ENCODE peak calls at places on chromosomes 4 and X, in five cellular contexts. G is GM23248, Y is neural progenitor cell, M is HCT116, P is MM.1S. Z is an unnamed sample.

GRCh38 chrX:49675075-49675719 is 20.6 kb downstream of the PAGE1 start:
- DNase-seq in Y (no peak), M (no peak), P (no peak), G (no peak), Z (no peak)

GRCh38 chrX:134908235-134908834 is 82.5 kb upstream of the SMIM10 start:
- DNase-seq in G (peak; percentile 54), Y (no peak), P (no peak), M (no peak), Z (peak; percentile 37)

GRCh38 chr4:150962245-150962644 is 52.8 kb downstream of the LRBA start:
- DNase-seq in G (peak; percentile 9), P (peak; percentile 74), Y (no peak), M (no peak), Z (no peak)

GRCh38 chr4:72918362-72918761 is 151.2 kb downstream of the COX18 start:
- DNase-seq in M (no peak), P (no peak), Y (no peak), G (no peak), Z (no peak)

GRCh38 chrX:123959281-123960063 is 2.0 kb upstream of the STAG2 start:
- DNase-seq in G (peak; percentile 61), P (peak; percentile 15), Y (peak; percentile 39), M (no peak), Z (peak; percentile 43)

GRCh38 chrX:138748480-138748879 is 37.0 kb upstream of the FGF13 start:
- DNase-seq in P (peak; percentile 32), M (no peak), G (peak; percentile 39), Y (peak; percentile 17), Z (peak; percentile 50)

GRCh38 chr4:142091085-142091513 is 454.7 kb downstream of the IL15 start:
- DNase-seq in M (no peak), P (no peak), Y (no peak), G (peak; percentile 98), Z (peak; percentile 79)

GRCh38 chr4:78219825-78220224 is 162.7 kb downstream of the FRAS1 start:
- DNase-seq in M (no peak), Y (no peak), P (no peak), G (no peak), Z (no peak)

GRCh38 chr4:120753854-120754253 is 168.7 kb downstream of the PRDM5 start:
- DNase-seq in G (no peak), Y (peak; percentile 63), M (no peak), P (no peak), Z (no peak)

GRCh38 chr4:8550691-8551090 is 29.5 kb upstream of the GPR78 start:
- DNase-seq in Y (no peak), M (no peak), P (no peak), G (no peak), Z (no peak)

GRCh38 chr4:17811078-17811603 is 362 bp downstream of the NCAPG start:
- DNase-seq in P (peak; percentile 33), M (no peak), G (peak; percentile 75), Y (no peak), Z (no peak)

GRCh38 chr4:156547439-156547838 is 424.2 kb downstream of the PDGFC start:
- DNase-seq in G (peak; percentile 93), M (no peak), Y (no peak), P (no peak), Z (peak; percentile 72)

GRCh38 chrX:6151971-6152370 is 76.7 kb downstream of the NLGN4X start:
- DNase-seq in P (no peak), G (no peak), M (no peak), Y (no peak), Z (no peak)

GRCh38 chrX:143296521-143296920 is 220.8 kb downstream of the SPANXN3 start:
- DNase-seq in Y (peak; percentile 66), P (no peak), M (no peak), G (no peak), Z (no peak)

GRCh38 chrX:2430265-2430825 is 70.4 kb downstream of the DHRSX start:
- DNase-seq in Y (no peak), P (no peak), M (no peak), G (no peak), Z (peak; percentile 21)

GRCh38 chr4:87491436-87491835 is 37.7 kb downstream of the SPARCL1 start:
- DNase-seq in P (no peak), Y (no peak), G (no peak), M (no peak), Z (no peak)

GRCh38 chrX:47796433-47796906 is 40.2 kb upstream of the ZNF81 start:
- DNase-seq in G (peak; percentile 72), M (no peak), P (no peak), Y (no peak), Z (peak; percentile 67)

GRCh38 chr4:107098403-107098802 is 62.3 kb upstream of the DKK2 start:
- DNase-seq in Y (peak; percentile 21), P (no peak), M (no peak), G (no peak), Z (no peak)

GRCh38 chr4:37381040-37381668 is 136.6 kb downstream of the NWD2 start:
- DNase-seq in Y (peak; percentile 49), P (no peak), M (no peak), G (no peak), Z (no peak)

GRCh38 chrX:77450415-77450814 is 3.2 kb downstream of the FGF16 start:
- DNase-seq in M (no peak), G (no peak), Y (no peak), P (no peak), Z (no peak)

GRCh38 chrX:17032351-17032750 is 85.9 kb downstream of the REPS2 start:
- DNase-seq in M (no peak), G (peak; percentile 59), P (no peak), Y (no peak), Z (peak; percentile 19)
- TF ChIP-seq EZH2phosphoT487 in M (no peak), G (no peak), P (no peak), Y (no peak), Z (no peak)

GRCh38 chrX:25007059-25008053 is 8.4 kb downstream of the ARX start:
- DNase-seq in G (no peak), Y (peak; percentile 67), M (no peak), P (no peak), Z (no peak)
- TF ChIP-seq EZH2 in G (peak; percentile 42), Y (peak; percentile 89), M (no peak), P (no peak), Z (peak; percentile 96)

DNA sequence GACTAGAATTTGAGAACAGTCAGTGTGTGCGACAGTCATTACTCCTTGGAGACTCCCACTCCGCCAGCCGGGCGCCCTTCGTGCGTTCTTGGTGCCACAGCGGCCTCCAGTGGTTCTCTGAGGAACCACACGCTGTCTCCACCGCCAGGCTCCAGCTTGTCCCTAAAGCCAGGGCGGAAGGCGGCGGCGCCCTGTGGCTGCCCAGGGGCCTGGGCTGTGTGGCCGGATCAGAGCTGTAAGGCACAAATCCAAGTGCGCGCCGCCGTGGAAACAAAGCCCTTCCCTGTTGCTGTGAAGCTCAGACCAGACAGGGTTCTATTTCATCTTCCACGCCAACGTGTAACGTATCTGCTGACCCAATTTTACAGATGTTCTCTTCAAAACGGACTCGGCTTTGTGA is 34.1 kb downstream of the IDS start:
- DNase-seq in P (peak; percentile 62), Y (peak; percentile 81), G (peak; percentile 79), M (peak; percentile 22), Z (peak; percentile 85)
- H3K9ac ChIP-seq in P (no peak overlapping the region), Y (no peak overlapping the region), G (peak overlapping the region; percentile 58), M (no peak overlapping the region), Z (no peak overlapping the region)

GRCh38 chr4:2251795-2252529 is 9.9 kb downstream of the MXD4 start:
- DNase-seq in P (no peak), G (no peak), Y (no peak), M (no peak), Z (no peak)
- TF ChIP-seq EZH2phosphoT487 in P (no peak), G (no peak), Y (no peak), M (no peak), Z (no peak)

DNA sequence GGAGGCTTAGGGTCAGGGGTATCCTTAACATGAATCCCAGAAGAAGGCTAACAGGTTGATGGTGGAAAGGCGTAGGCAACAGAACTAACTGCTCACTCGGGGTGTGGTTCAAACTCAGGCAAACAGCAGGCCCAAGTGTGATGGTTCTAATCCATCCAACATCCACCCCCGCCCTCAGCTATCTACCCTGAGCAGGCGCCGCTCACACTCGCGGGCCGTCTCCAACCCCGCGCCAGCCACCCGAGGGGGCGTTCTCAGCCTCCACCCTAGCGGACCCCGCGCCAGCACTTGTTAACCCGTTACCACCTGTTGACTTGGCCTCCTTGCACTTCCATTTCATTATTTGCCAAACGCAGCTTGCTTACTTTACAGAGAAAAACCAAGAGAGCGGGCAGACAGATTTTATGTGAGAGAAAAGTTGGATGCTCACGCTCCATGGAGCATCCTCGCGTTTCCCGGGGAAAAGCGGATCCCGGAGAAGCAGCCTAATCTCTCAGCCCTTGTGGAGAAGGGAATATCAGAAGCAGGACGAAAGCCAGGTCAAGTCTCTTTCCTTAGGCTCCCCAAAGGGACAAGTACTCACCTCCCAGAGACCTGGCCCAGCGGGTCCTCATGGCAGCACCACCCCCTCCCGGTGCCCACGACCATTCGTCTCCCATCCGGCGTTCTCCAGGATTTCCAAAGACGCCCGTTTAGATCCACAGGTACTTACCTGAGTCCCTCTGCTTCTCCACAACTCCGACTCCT is 757 bp downstream of the SNCA start:
- DNase-seq in Y (peak; percentile 31), P (no peak), M (no peak), G (peak; percentile 3), Z (no peak)
- TF ChIP-seq EZH2 in Y (peak; percentile 68), P (no peak), M (no peak), G (peak; percentile 35), Z (no peak)

GRCh38 chrX:15475486-15475885 is 17.6 kb downstream of the PIR start:
- DNase-seq in Y (no peak), M (no peak), G (no peak), P (no peak), Z (no peak)
- H3K9ac ChIP-seq in Y (no peak overlapping the region), M (peak overlapping the region; percentile 33), G (no peak overlapping the region), P (no peak overlapping the region), Z (peak overlapping the region; percentile 77)

DNA sequence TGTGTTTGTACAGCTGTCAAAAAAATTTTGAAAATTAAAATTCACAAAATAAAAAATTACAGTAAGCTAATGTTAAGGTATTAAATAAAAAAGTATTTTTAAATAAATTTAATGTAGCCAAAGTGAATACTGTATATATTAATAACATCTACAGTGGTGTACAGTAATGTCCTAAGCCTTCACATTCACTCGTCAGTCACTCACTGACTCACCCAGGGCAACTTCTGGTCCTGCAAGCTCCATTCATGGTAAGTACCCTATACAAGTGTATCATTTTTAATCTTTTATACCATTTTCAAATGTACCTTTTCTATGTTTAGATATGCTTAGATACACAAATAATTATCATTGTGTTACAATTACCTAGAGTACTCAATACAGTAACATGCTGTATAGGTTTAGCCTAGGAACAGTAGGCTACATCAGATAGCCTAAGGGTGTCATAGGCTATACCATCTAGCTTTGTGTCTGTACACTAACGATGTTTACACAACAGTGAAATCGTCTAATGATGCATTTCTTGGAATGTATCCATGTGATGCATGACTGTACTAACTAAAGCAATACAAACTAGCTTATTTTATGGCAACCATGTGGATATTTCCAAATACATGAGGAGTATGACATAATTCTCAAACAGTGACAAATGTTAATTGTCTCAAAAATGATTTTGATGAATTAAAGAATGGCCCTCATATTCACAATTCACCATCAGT is 13.7 kb downstream of the DDX60 start:
- DNase-seq in P (no peak), G (peak; percentile 86), M (no peak), Y (no peak), Z (peak; percentile 98)
- TF ChIP-seq EZH2phosphoT487 in P (no peak), G (no peak), M (no peak), Y (no peak), Z (no peak)

GRCh38 chr4:41745292-41746024 is 3.1 kb downstream of the PHOX2B start:
- DNase-seq in M (no peak), P (no peak), Y (peak; percentile 34), G (no peak), Z (no peak)
- TF ChIP-seq EZH2 in M (no peak), P (no peak), Y (no peak), G (peak; percentile 94), Z (no peak)